ENCODE peak calls at places on chromosome 2, in four cellular contexts. A, Q, P and E are unnamed samples.

GRCh38 chr2:101887328-101887727 is 104.4 kb upstream of the IL1R2 start:
- DNase-seq in A (no peak), Q (no peak), P (no peak), E (no peak)

GRCh38 chr2:215032153-215032552 is 106.3 kb downstream of the ABCA12 start:
- DNase-seq in A (no peak), Q (no peak), P (no peak), E (no peak)

GRCh38 chr2:145141981-145142380 is 622.1 kb upstream of the ZEB2 start:
- DNase-seq in A (no peak), Q (peak; percentile 58), P (no peak), E (no peak)

GRCh38 chr2:70002241-70002896 is 40.9 kb upstream of the ASPRV1 start:
- DNase-seq in A (no peak), Q (peak; percentile 76), P (no peak), E (no peak)

GRCh38 chr2:145360129-145360780 is 840.3 kb upstream of the ZEB2 start:
- DNase-seq in A (no peak), Q (no peak), P (no peak), E (no peak)

GRCh38 chr2:181573140-181573736 is 83.7 kb downstream of the CERKL start:
- DNase-seq in A (no peak), Q (peak; percentile 38), P (no peak), E (no peak)

GRCh38 chr2:156511112-156511511 is 74.9 kb downstream of the GPD2 start:
- DNase-seq in A (no peak), Q (peak; percentile 13), P (no peak), E (no peak)

GRCh38 chr2:133416756-133417155 is 151.5 kb downstream of the NCKAP5 start:
- DNase-seq in A (no peak), Q (no peak), P (no peak), E (no peak)

GRCh38 chr2:224220581-224221255 is 181.2 kb downstream of the FAM124B start:
- DNase-seq in A (no peak), Q (no peak), P (no peak), E (no peak)

GRCh38 chr2:108444941-108445840 is 3.8 kb upstream of the GCC2 start:
- DNase-seq in A (no peak), Q (no peak), P (no peak), E (no peak)

GRCh38 chr2:224646242-224646846 is 61.2 kb upstream of the CUL3 start:
- DNase-seq in A (no peak), Q (peak; percentile 45), P (no peak), E (no peak)

GRCh38 chr2:49831698-49832367 is 677.5 kb upstream of the FSHR start:
- DNase-seq in A (no peak), Q (no peak), P (no peak), E (no peak)

GRCh38 chr2:61443342-61444041 is 27.4 kb downstream of the USP34 start:
- DNase-seq in A (no peak), Q (peak; percentile 93), P (no peak), E (no peak)

GRCh38 chr2:208545398-208546042 is 138.9 kb downstream of the PTH2R start:
- DNase-seq in A (no peak), Q (no peak), P (no peak), E (no peak)

GRCh38 chr2:151523825-151524224 is 114.1 kb downstream of the RIF1 start:
- DNase-seq in A (no peak), Q (no peak), P (no peak), E (no peak)

GRCh38 chr2:185484601-185485000 is 254.0 kb upstream of the FSIP2 start:
- DNase-seq in A (no peak), Q (no peak), P (no peak), E (no peak)

GRCh38 chr2:36371963-36372391 is 16.4 kb downstream of the CRIM1 start:
- DNase-seq in A (no peak), Q (no peak), P (no peak), E (no peak)